ENCODE peak calls at places on chromosomes 3 and 15, in eight cellular contexts. O is uterus, E is esophagus muscularis mucosa, Z is amygdala, B is stomach, K is choroid plexus epithelial cell, S is lower lobe of right lung, H is COR-L47. D is an unnamed sample.

GRCh38 chr15:35499723-35500122 is 46.2 kb downstream of the DPH6 start:
- DNase-seq in O (no peak), E (no peak), Z (no peak), B (no peak), K (peak; percentile 37), S (no peak), H (no peak), D (no peak)

GRCh38 chr3:139222100-139222657 is 121.6 kb upstream of the MRPS22 start:
- DNase-seq in O (no peak), E (no peak), Z (no peak), B (no peak), K (peak; percentile 9), S (no peak), H (no peak), D (no peak)

GRCh38 chr3:171994646-171995441 is 44.5 kb upstream of the FNDC3B start:
- DNase-seq in O (no peak), E (no peak), Z (no peak), B (no peak), K (peak; percentile 91), S (no peak), H (no peak), D (peak; percentile 73)

GRCh38 chr3:88141458-88142083 is 8.2 kb upstream of the C3orf38 start:
- DNase-seq in O (no peak), E (no peak), Z (no peak), B (no peak), K (peak; percentile 62), S (no peak), H (no peak), D (peak; percentile 41)

GRCh38 chr3:107739227-107739626 is 216.5 kb downstream of the BBX start:
- DNase-seq in O (no peak), E (no peak), Z (no peak), B (no peak), K (no peak), S (no peak), H (no peak), D (no peak)

GRCh38 chr15:62066663-62067447 is at the start of gene C2CD4A:
- DNase-seq in O (peak; percentile 59), E (no peak), Z (no peak), B (peak; percentile 90), K (peak; percentile 54), S (peak; percentile 83), H (peak; percentile 81), D (peak; percentile 78)

GRCh38 chr15:94314639-94315038 is 83.3 kb downstream of the MCTP2 start:
- DNase-seq in O (no peak), E (no peak), Z (no peak), B (no peak), K (no peak), S (no peak), H (no peak), D (no peak)

GRCh38 chr3:13113346-13114335 is 40.4 kb upstream of the IQSEC1 start:
- DNase-seq in O (no peak), E (no peak), Z (no peak), B (no peak), K (no peak), S (peak; percentile 44), H (no peak), D (no peak)

GRCh38 chr15:79121571-79121970 is 31.0 kb upstream of the RASGRF1 start:
- DNase-seq in O (no peak), E (peak; percentile 90), Z (no peak), B (no peak), K (no peak), S (no peak), H (no peak), D (no peak)

GRCh38 chr3:109731639-109732473 is 394.5 kb upstream of the DPPA4 start:
- DNase-seq in O (no peak), E (no peak), Z (no peak), B (peak; percentile 53), K (peak; percentile 87), S (no peak), H (peak; percentile 51), D (peak; percentile 81)

GRCh38 chr15:96325579-96326331 is 4.7 kb upstream of the NR2F2 start:
- DNase-seq in O (no peak), E (no peak), Z (no peak), B (no peak), K (peak; percentile 81), S (no peak), H (no peak), D (peak; percentile 42)

GRCh38 chr3:115581347-115582135 is 41.8 kb upstream of the GAP43 start:
- DNase-seq in O (no peak), E (no peak), Z (no peak), B (no peak), K (peak; percentile 48), S (no peak), H (no peak), D (peak; percentile 27)

GRCh38 chr3:169218314-169218983 is 445.1 kb downstream of the MECOM start:
- DNase-seq in O (peak; percentile 32), E (no peak), Z (no peak), B (peak; percentile 43), K (peak; percentile 86), S (no peak), H (peak; percentile 56), D (peak; percentile 81)

GRCh38 chr3:63067999-63068645 is 192.9 kb upstream of the CADPS start:
- DNase-seq in O (no peak), E (no peak), Z (no peak), B (no peak), K (peak; percentile 47), S (no peak), H (no peak), D (peak; percentile 84)

D was measured in astrocyte of the hippocampus.